ENCODE peak calls at places on chromosomes 11 and 22, in six cellular contexts. Z, B, W, S, L and C are unnamed samples.

GRCh38 chr11:848380-848931 is 5.8 kb downstream of the TSPAN4 start:
- DNase-seq in W (peak; percentile 60), S (no peak), Z (peak; percentile 78), L (no peak), B (peak; percentile 39), C (peak; percentile 88)

GRCh38 chr22:35330258-35330861 is 30.7 kb downstream of the TOM1 start:
- DNase-seq in B (no peak), L (no peak), W (peak; percentile 50), Z (peak; percentile 90), S (peak; percentile 92), C (no peak)

GRCh38 chr11:121452609-121453150 is at the start of gene SORL1-AS1:
- DNase-seq in L (no peak), Z (no peak), W (peak; percentile 43), B (no peak), S (no peak), C (no peak)

GRCh38 chr11:1227551-1228182 is 4.8 kb downstream of the MUC5B start:
- DNase-seq in B (no peak), S (no peak), W (no peak), Z (no peak), L (no peak), C (no peak)

GRCh38 chr11:118662401-118663271 is 16.8 kb downstream of the TREH start:
- DNase-seq in S (no peak), B (no peak), L (no peak), W (no peak), Z (no peak), C (no peak)

GRCh38 chr11:46006418-46007070 is 84.1 kb downstream of the LARGE2 start:
- DNase-seq in Z (peak; percentile 69), L (peak; percentile 24), W (no peak), S (peak; percentile 69), B (no peak), C (peak; percentile 67)

GRCh38 chr11:11577246-11577855 is 44.5 kb downstream of the GALNT18 start:
- DNase-seq in L (no peak), Z (no peak), W (no peak), S (peak; percentile 28), B (no peak), C (no peak)

GRCh38 chr11:57430946-57431345 is 4.0 kb upstream of the SLC43A3 start:
- DNase-seq in L (peak; percentile 25), S (no peak), B (no peak), W (no peak), Z (no peak), C (no peak)

GRCh38 chr11:9842923-9843322 is 179.0 kb downstream of the SWAP70 start:
- DNase-seq in Z (no peak), B (no peak), W (no peak), L (no peak), S (no peak), C (no peak)

GRCh38 chr22:23384899-23385298 is 195.2 kb downstream of the IGLL1 start:
- DNase-seq in B (no peak), S (no peak), Z (no peak), W (no peak), L (no peak), C (no peak)

GRCh38 chr11:62456630-62457029 is 37.8 kb downstream of the SCGB1A1 start:
- DNase-seq in B (no peak), L (no peak), W (no peak), Z (no peak), S (no peak), C (no peak)

GRCh38 chr11:134119094-134119493 is 50.2 kb downstream of the JAM3 start:
- DNase-seq in B (no peak), Z (no peak), S (peak; percentile 76), L (no peak), W (no peak), C (no peak)

GRCh38 chr11:72189448-72190250 is 2.3 kb upstream of the FOLR1 start:
- DNase-seq in L (no peak), B (peak; percentile 47), W (no peak), Z (peak; percentile 57), S (no peak), C (no peak)

GRCh38 chr11:124069429-124070401 is 28.6 kb upstream of the OR10G7 start:
- DNase-seq in Z (peak; percentile 46), L (no peak), W (peak; percentile 38), B (peak; percentile 34), S (peak; percentile 67), C (no peak)

GRCh38 chr11:133695376-133695775 is 149.9 kb downstream of the SPATA19 start:
- DNase-seq in B (no peak), L (no peak), W (no peak), S (no peak), Z (no peak), C (no peak)

GRCh38 chr11:75445315-75445953 is 12.4 kb upstream of the KLHL35 start:
- DNase-seq in S (peak; percentile 60), Z (peak; percentile 82), B (peak; percentile 56), W (peak; percentile 46), L (peak; percentile 56), C (peak; percentile 85)

GRCh38 chr11:129208863-129209262 is 16.7 kb upstream of the ARHGAP32 start:
- DNase-seq in S (no peak), L (no peak), Z (no peak), W (no peak), B (no peak), C (no peak)

GRCh38 chr22:36289406-36289870 is 36.5 kb downstream of the APOL1 start:
- DNase-seq in Z (no peak), B (no peak), S (no peak), W (no peak), L (no peak), C (no peak)

GRCh38 chr11:124644426-124645280 is 22.0 kb downstream of the TBRG1 start:
- DNase-seq in B (peak; percentile 19), W (no peak), S (peak; percentile 79), Z (peak; percentile 76), L (peak; percentile 11), C (peak; percentile 48)

GRCh38 chr11:132838621-132839020 is 693.7 kb downstream of the OPCML start:
- DNase-seq in L (no peak), S (peak; percentile 66), W (no peak), Z (peak; percentile 74), B (no peak), C (no peak)

GRCh38 chr11:30345644-30346043 is 22.7 kb downstream of the ARL14EP start:
- DNase-seq in B (no peak), Z (no peak), W (no peak), S (no peak), L (no peak), C (no peak)

GRCh38 chr11:64893194-64894069 is 15.0 kb upstream of the EHD1 start:
- DNase-seq in Z (no peak), B (no peak), L (no peak), S (no peak), W (no peak), C (no peak)

GRCh38 chr11:65414776-65415498 is 7.7 kb upstream of the NEAT1 start:
- DNase-seq in L (no peak), Z (peak; percentile 69), B (no peak), W (no peak), S (no peak), C (no peak)

GRCh38 chr11:30244255-30244654 is 13.4 kb downstream of the FSHB start:
- DNase-seq in Z (peak; percentile 14), L (no peak), B (no peak), S (peak; percentile 57), W (no peak), C (no peak)